ENCODE peak calls at places on chromosome 5, in seven cellular contexts. One of them, this sample, is unnamed.

GRCh38 chr5:65837139-65837538 is 89.2 kb upstream of the ERBIN start:
- DNase-seq in fibroblast of lung: peak
- DNase-seq in mammary epithelial cell: peak
- DNase-seq in effector memory CD4-positive, alpha-beta T cell: no peak
- DNase-seq in activated T-cell treated with anti-CD3 and anti-CD28 coated beads, Interleukin-2, amount 50 U/mL, for 72 hours: no peak
- DNase-seq in activated T-helper 2 cell treated with anti-CD3 and anti-CD28 coated beads, Interferon-gamma antibody, Interleukin-2, Interleukin-4, amounts not matched to agents 10 μg/mL and 5 μg/mL and 100 μg/mL, durations not matched to agents 14 hours and 24 hours and 36 hours: no peak
- DNase-seq in C1 segment of cervical spinal cord: no peak
- DNase-seq in this sample: no peak

GRCh38 chr5:55847837-55848236 is 3.3 kb upstream of the IL31RA start:
- DNase-seq in fibroblast of lung: peak
- DNase-seq in activated T-cell treated with anti-CD3 and anti-CD28 coated beads, Interleukin-2, amount 50 U/mL, for 72 hours: no peak
- DNase-seq in mammary epithelial cell: peak
- DNase-seq in effector memory CD4-positive, alpha-beta T cell: no peak
- DNase-seq in C1 segment of cervical spinal cord: no peak
- DNase-seq in activated T-helper 2 cell treated with anti-CD3 and anti-CD28 coated beads, Interferon-gamma antibody, Interleukin-2, Interleukin-4, amounts not matched to agents 10 μg/mL and 5 μg/mL and 100 μg/mL, durations not matched to agents 14 hours and 24 hours and 36 hours: no peak
- DNase-seq in this sample: no peak

GRCh38 chr5:36938129-36938528 is 61.6 kb downstream of the NIPBL start:
- DNase-seq in activated T-cell treated with anti-CD3 and anti-CD28 coated beads, Interleukin-2, amount 50 U/mL, for 72 hours: no peak
- DNase-seq in activated T-helper 2 cell treated with anti-CD3 and anti-CD28 coated beads, Interferon-gamma antibody, Interleukin-2, Interleukin-4, amounts not matched to agents 10 μg/mL and 5 μg/mL and 100 μg/mL, durations not matched to agents 14 hours and 24 hours and 36 hours: no peak
- DNase-seq in mammary epithelial cell: no peak
- DNase-seq in effector memory CD4-positive, alpha-beta T cell: no peak
- DNase-seq in fibroblast of lung: no peak
- DNase-seq in C1 segment of cervical spinal cord: no peak
- DNase-seq in this sample: no peak

GRCh38 chr5:83277154-83277553 is 194.4 kb upstream of the VCAN start:
- DNase-seq in activated T-helper 2 cell treated with anti-CD3 and anti-CD28 coated beads, Interferon-gamma antibody, Interleukin-2, Interleukin-4, amounts not matched to agents 10 μg/mL and 5 μg/mL and 100 μg/mL, durations not matched to agents 14 hours and 24 hours and 36 hours: no peak
- DNase-seq in effector memory CD4-positive, alpha-beta T cell: no peak
- DNase-seq in C1 segment of cervical spinal cord: no peak
- DNase-seq in fibroblast of lung: no peak
- DNase-seq in activated T-cell treated with anti-CD3 and anti-CD28 coated beads, Interleukin-2, amount 50 U/mL, for 72 hours: no peak
- DNase-seq in mammary epithelial cell: no peak
- DNase-seq in this sample: no peak

GRCh38 chr5:80204808-80205614 is 50.8 kb downstream of the SERINC5 start:
- DNase-seq in fibroblast of lung: no peak
- DNase-seq in mammary epithelial cell: no peak
- DNase-seq in effector memory CD4-positive, alpha-beta T cell: no peak
- DNase-seq in C1 segment of cervical spinal cord: no peak
- DNase-seq in activated T-helper 2 cell treated with anti-CD3 and anti-CD28 coated beads, Interferon-gamma antibody, Interleukin-2, Interleukin-4, amounts not matched to agents 10 μg/mL and 5 μg/mL and 100 μg/mL, durations not matched to agents 14 hours and 24 hours and 36 hours: no peak
- DNase-seq in activated T-cell treated with anti-CD3 and anti-CD28 coated beads, Interleukin-2, amount 50 U/mL, for 72 hours: no peak
- DNase-seq in this sample: no peak

GRCh38 chr5:146560205-146560812 is 44.3 kb upstream of the GPR151 start:
- DNase-seq in mammary epithelial cell: no peak
- DNase-seq in C1 segment of cervical spinal cord: no peak
- DNase-seq in fibroblast of lung: no peak
- DNase-seq in effector memory CD4-positive, alpha-beta T cell: no peak
- DNase-seq in activated T-helper 2 cell treated with anti-CD3 and anti-CD28 coated beads, Interferon-gamma antibody, Interleukin-2, Interleukin-4, amounts not matched to agents 10 μg/mL and 5 μg/mL and 100 μg/mL, durations not matched to agents 14 hours and 24 hours and 36 hours: no peak
- DNase-seq in activated T-cell treated with anti-CD3 and anti-CD28 coated beads, Interleukin-2, amount 50 U/mL, for 72 hours: no peak
- DNase-seq in this sample: no peak

GRCh38 chr5:81163641-81164040 is 69.5 kb upstream of the CKMT2 start:
- DNase-seq in activated T-helper 2 cell treated with anti-CD3 and anti-CD28 coated beads, Interferon-gamma antibody, Interleukin-2, Interleukin-4, amounts not matched to agents 10 μg/mL and 5 μg/mL and 100 μg/mL, durations not matched to agents 14 hours and 24 hours and 36 hours: no peak
- DNase-seq in mammary epithelial cell: no peak
- DNase-seq in C1 segment of cervical spinal cord: no peak
- DNase-seq in fibroblast of lung: no peak
- DNase-seq in activated T-cell treated with anti-CD3 and anti-CD28 coated beads, Interleukin-2, amount 50 U/mL, for 72 hours: no peak
- DNase-seq in effector memory CD4-positive, alpha-beta T cell: no peak
- DNase-seq in this sample: no peak

GRCh38 chr5:109407913-109408312 is 1.9 kb downstream of the PJA2 start:
- DNase-seq in fibroblast of lung: no peak
- DNase-seq in activated T-helper 2 cell treated with anti-CD3 and anti-CD28 coated beads, Interferon-gamma antibody, Interleukin-2, Interleukin-4, amounts not matched to agents 10 μg/mL and 5 μg/mL and 100 μg/mL, durations not matched to agents 14 hours and 24 hours and 36 hours: no peak
- DNase-seq in C1 segment of cervical spinal cord: no peak
- DNase-seq in mammary epithelial cell: no peak
- DNase-seq in effector memory CD4-positive, alpha-beta T cell: no peak
- DNase-seq in activated T-cell treated with anti-CD3 and anti-CD28 coated beads, Interleukin-2, amount 50 U/mL, for 72 hours: no peak
- DNase-seq in this sample: no peak

GRCh38 chr5:127854520-127854919 is 151.3 kb downstream of the CCDC192 start:
- DNase-seq in C1 segment of cervical spinal cord: no peak
- DNase-seq in mammary epithelial cell: no peak
- DNase-seq in activated T-cell treated with anti-CD3 and anti-CD28 coated beads, Interleukin-2, amount 50 U/mL, for 72 hours: no peak
- DNase-seq in activated T-helper 2 cell treated with anti-CD3 and anti-CD28 coated beads, Interferon-gamma antibody, Interleukin-2, Interleukin-4, amounts not matched to agents 10 μg/mL and 5 μg/mL and 100 μg/mL, durations not matched to agents 14 hours and 24 hours and 36 hours: no peak
- DNase-seq in fibroblast of lung: no peak
- DNase-seq in effector memory CD4-positive, alpha-beta T cell: no peak
- DNase-seq in this sample: no peak

GRCh38 chr5:139565411-139566305 is 4.5 kb downstream of the UBE2D2 start:
- DNase-seq in fibroblast of lung: no peak
- DNase-seq in activated T-helper 2 cell treated with anti-CD3 and anti-CD28 coated beads, Interferon-gamma antibody, Interleukin-2, Interleukin-4, amounts not matched to agents 10 μg/mL and 5 μg/mL and 100 μg/mL, durations not matched to agents 14 hours and 24 hours and 36 hours: peak
- DNase-seq in effector memory CD4-positive, alpha-beta T cell: peak
- DNase-seq in activated T-cell treated with anti-CD3 and anti-CD28 coated beads, Interleukin-2, amount 50 U/mL, for 72 hours: peak
- DNase-seq in mammary epithelial cell: no peak
- DNase-seq in C1 segment of cervical spinal cord: no peak
- DNase-seq in this sample: peak

GRCh38 chr5:62779010-62779422 is 200.4 kb downstream of the LRRC70 start:
- DNase-seq in effector memory CD4-positive, alpha-beta T cell: no peak
- DNase-seq in mammary epithelial cell: peak
- DNase-seq in fibroblast of lung: peak
- DNase-seq in activated T-cell treated with anti-CD3 and anti-CD28 coated beads, Interleukin-2, amount 50 U/mL, for 72 hours: peak
- DNase-seq in activated T-helper 2 cell treated with anti-CD3 and anti-CD28 coated beads, Interferon-gamma antibody, Interleukin-2, Interleukin-4, amounts not matched to agents 10 μg/mL and 5 μg/mL and 100 μg/mL, durations not matched to agents 14 hours and 24 hours and 36 hours: no peak
- DNase-seq in C1 segment of cervical spinal cord: no peak
- DNase-seq in this sample: no peak